ENCODE peak calls at places on chromosomes 7 and 10, in six cellular contexts. A is IMR-90, Q is neuronal stem cell, L is H1, N is mesenchymal stem cell, J is trophoblast cell. D is an unnamed sample. For H3K4me1, the result is how much of the 10 kb centered on the place peaks cover.

GRCh38 chr10:91759581-91759986 is 38.6 kb upstream of the TNKS2 start:
- DNase-seq in L (no peak), A (peak), Q (no peak), N (peak), J (no peak), D (no peak)

GRCh38 chr10:59625842-59626522 is 83.7 kb downstream of the SLC16A9 start:
- DNase-seq in L (peak), Q (peak), A (peak), N (peak), J (peak), D (peak)

GRCh38 chr7:12814107-12814506 is 126.7 kb downstream of the ARL4A start:
- DNase-seq in Q (no peak), N (no peak), J (no peak), L (no peak), A (no peak), D (no peak)

GRCh38 chr10:67803588-67804394 is 34.2 kb downstream of the DNAJC12 start:
- DNase-seq in N (no peak), L (no peak), A (no peak), Q (no peak), J (no peak), D (no peak)

GRCh38 chr10:101227765-101228681 is 1.2 kb downstream of the LBX1 start:
- DNase-seq in J (no peak), N (no peak), Q (no peak), L (no peak), A (no peak), D (peak)

GRCh38 chr7:74256446-74257408 is 2.5 kb upstream of the RFC2 start:
- DNase-seq in N (peak), Q (no peak), A (peak), L (no peak), J (no peak), D (no peak)

GRCh38 chr10:93071177-93071472 is 2.6 kb upstream of the CYP26A1 start:
- DNase-seq in A (no peak), Q (no peak), N (no peak), J (no peak), L (no peak), D (no peak)

GRCh38 chr7:135317676-135318326 is 84.2 kb downstream of the STRA8 start:
- DNase-seq in J (no peak), A (no peak), Q (no peak), N (no peak), L (no peak), D (no peak)

GRCh38 chr10:102101152-102101551 is 19.0 kb downstream of the LDB1 start:
- DNase-seq in N (no peak), Q (no peak), J (no peak), L (no peak), A (no peak), D (no peak)

GRCh38 chr7:28102778-28103177 is 77.8 kb downstream of the JAZF1 start:
- DNase-seq in L (no peak), J (no peak), N (peak), Q (no peak), A (peak), D (no peak)

GRCh38 chr10:44890721-44891550 is 20.2 kb upstream of the TMEM72 start:
- DNase-seq in Q (no peak), L (no peak), A (no peak), J (no peak), N (no peak), D (no peak)

GRCh38 chr7:119482209-119482608 is 790.8 kb upstream of the KCND2 start:
- DNase-seq in J (no peak), N (peak), Q (peak), A (no peak), L (peak), D (peak)

GRCh38 chr10:101748496-101748895 is 27.4 kb downstream of the FGF8 start:
- DNase-seq in J (no peak), A (no peak), N (no peak), L (no peak), Q (no peak), D (no peak)

GRCh38 chr7:157515342-157516041 is 178.7 kb downstream of the DNAJB6 start:
- DNase-seq in A (no peak), J (no peak), L (no peak), N (no peak), Q (no peak), D (no peak)

GRCh38 chr7:148941598-148942280 is 57.6 kb upstream of the EZH2 start:
- DNase-seq in L (peak), J (peak), A (peak), Q (peak), N (peak), D (peak)

DNA sequence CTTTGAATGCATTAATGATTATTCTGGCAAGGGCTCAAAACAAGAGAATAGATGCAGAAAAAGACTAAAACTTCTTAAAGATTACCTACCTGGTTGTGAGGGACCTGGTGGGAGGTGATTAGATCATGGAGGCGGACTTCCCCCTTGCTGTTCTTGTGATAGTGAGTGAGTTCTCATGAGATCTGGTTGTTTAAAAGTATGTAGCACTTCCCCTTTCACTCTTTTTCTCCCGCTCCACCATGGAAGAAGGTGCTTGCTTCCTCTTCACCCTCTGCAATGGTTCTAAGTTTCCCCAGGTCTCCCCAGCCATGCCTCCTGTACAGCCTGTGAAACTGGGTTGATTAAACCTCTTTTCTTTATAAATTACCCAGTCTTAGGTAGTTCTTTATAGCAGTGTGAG is 226.6 kb downstream of the ARHGAP12 start:
- DNase-seq in N (no peak), Q (no peak), J (no peak), A (no peak), L (no peak), D (no peak)
- H3K4me1 ChIP-seq in N (under half), Q (under half), J (under half), A (under half), L (under half), D (under half)

DNA sequence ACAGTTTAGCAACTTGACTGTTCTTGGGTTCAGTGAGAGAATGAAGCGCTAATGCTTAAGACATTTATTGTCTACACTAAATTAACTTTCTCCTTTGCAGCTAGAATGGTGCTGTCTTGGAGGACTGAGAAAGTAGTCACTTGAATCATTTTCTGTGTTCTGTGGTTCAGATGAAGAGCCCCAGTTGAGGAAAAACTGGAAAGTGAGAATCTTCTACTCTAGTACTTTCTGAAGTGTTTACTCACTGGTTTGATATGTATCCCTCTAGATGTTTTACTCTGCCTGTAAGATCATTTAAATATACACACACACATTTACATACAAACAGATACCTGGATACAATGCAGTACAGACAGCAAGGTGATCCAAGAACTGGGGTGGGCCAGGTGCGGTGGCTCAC is 308.1 kb downstream of the CAMK1D start:
- DNase-seq in N (no peak), Q (no peak), J (no peak), A (no peak), L (no peak), D (no peak)
- H4K91ac ChIP-seq in N (no peak), Q (no peak), J (no peak), A (no peak), L (no peak), D (no peak)

DNA sequence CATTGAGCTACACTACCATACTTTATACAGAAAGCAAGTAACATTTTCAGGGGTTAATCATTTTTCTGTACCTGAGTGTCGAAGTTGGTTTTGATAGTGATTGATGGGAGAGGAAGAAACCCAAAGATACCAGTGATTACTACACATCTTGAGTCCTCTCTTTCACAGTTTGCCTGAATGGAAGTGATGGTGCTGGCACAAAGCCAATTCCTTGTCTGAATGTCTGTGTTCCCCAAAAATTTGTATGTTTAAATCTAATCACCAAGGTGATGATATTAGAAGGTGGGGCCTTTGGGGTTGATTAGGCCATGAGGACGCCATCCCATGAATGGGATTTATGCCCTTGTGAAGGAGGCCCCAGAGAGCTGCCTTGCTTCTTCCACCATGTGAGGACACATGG is 696.9 kb upstream of the ANKRD30A start:
- DNase-seq in J (no peak), N (no peak), A (no peak), L (no peak), Q (no peak), D (no peak)
- H3K4ac ChIP-seq in J (no peak), N (no peak), A (no peak), L (no peak), Q (no peak), D (no peak)

GRCh38 chr7:130276796-130277762 is 10.4 kb downstream of the CPA2 start:
- DNase-seq in A (peak), J (no peak), Q (no peak), N (peak), L (no peak), D (no peak)
- H3K4me1 ChIP-seq in A (under half), J (under half), Q (under half), N (under half), L (under half), D (under half)

GRCh38 chr10:119749455-119749854 is 23.6 kb downstream of the INPP5F start:
- DNase-seq in N (no peak), J (no peak), L (no peak), A (no peak), Q (no peak), D (no peak)
- H4K91ac ChIP-seq in N (no peak), J (no peak), L (no peak), A (no peak), Q (no peak), D (no peak)